ENCODE peak calls at places on chromosome 10, in eight cellular contexts. L is GM13976, R is nephron progenitor cell, P is colonic mucosa, E is progenitor cell of endocrine pancreas, Q is fibroblast of mammary gland, A is lower leg skin, C is endothelial cell. V is an unnamed sample.

GRCh38 chr10:127738512-127739424 is 1.8 kb downstream of the FOXI2 start:
- DNase-seq in L (no peak), R (peak), P (no peak), E (no peak), Q (no peak), A (no peak), C (no peak), V (no peak)

GRCh38 chr10:101843032-101843991 is at the start of gene KCNIP2:
- DNase-seq in L (peak), R (peak), P (no peak), E (peak), Q (no peak), A (no peak), C (peak), V (no peak)

GRCh38 chr10:66642217-66642616 is 283.6 kb upstream of the LRRTM3 start:
- DNase-seq in L (no peak), R (no peak), P (no peak), E (no peak), Q (no peak), A (no peak), C (no peak), V (no peak)

GRCh38 chr10:87658383-87658795 is 1.3 kb upstream of the PAPSS2 start:
- DNase-seq in L (no peak), R (no peak), P (no peak), E (no peak), Q (no peak), A (no peak), C (no peak), V (no peak)

GRCh38 chr10:33095867-33096479 is 137.9 kb upstream of the ITGB1 start:
- DNase-seq in L (peak), R (no peak), P (no peak), E (no peak), Q (no peak), A (no peak), C (no peak), V (no peak)

GRCh38 chr10:115129752-115130151 is 36.6 kb downstream of the ATRNL1 start:
- DNase-seq in L (peak), R (no peak), P (no peak), E (no peak), Q (peak), A (no peak), C (no peak), V (no peak)

GRCh38 chr10:97074256-97075145 is 111.3 kb downstream of the SLIT1 start:
- DNase-seq in L (no peak), R (no peak), P (no peak), E (no peak), Q (no peak), A (no peak), C (no peak), V (no peak)

GRCh38 chr10:34954142-34954541 is 136.0 kb downstream of the CUL2 start:
- DNase-seq in L (no peak), R (no peak), P (peak), E (no peak), Q (no peak), A (peak), C (no peak), V (peak)

GRCh38 chr10:43703286-43703685 is 54.6 kb upstream of the ZNF32 start:
- DNase-seq in L (no peak), R (no peak), P (no peak), E (no peak), Q (no peak), A (no peak), C (no peak), V (no peak)

GRCh38 chr10:48364659-48365405 is 58.4 kb downstream of the MAPK8 start:
- DNase-seq in L (no peak), R (no peak), P (no peak), E (no peak), Q (peak), A (no peak), C (no peak), V (no peak)

GRCh38 chr10:24901686-24902399 is 50.6 kb downstream of the PRTFDC1 start:
- DNase-seq in L (no peak), R (no peak), P (peak), E (no peak), Q (peak), A (no peak), C (no peak), V (no peak)

GRCh38 chr10:1738950-1739349 is 1.6 kb upstream of the ADARB2 start:
- DNase-seq in L (peak), R (no peak), P (no peak), E (no peak), Q (no peak), A (no peak), C (no peak), V (no peak)

GRCh38 chr10:129973674-129974059 is 9.6 kb upstream of the EBF3 start:
- DNase-seq in L (peak), R (no peak), P (no peak), E (no peak), Q (no peak), A (no peak), C (no peak), V (no peak)

GRCh38 chr10:75211007-75211735 is 575 bp downstream of the VDAC2 start:
- DNase-seq in L (peak), R (peak), P (peak), E (no peak), Q (peak), A (no peak), C (no peak), V (no peak)

GRCh38 chr10:98295401-98295811 is 27.4 kb upstream of the LOXL4 start:
- DNase-seq in L (no peak), R (no peak), P (no peak), E (no peak), Q (no peak), A (peak), C (no peak), V (no peak)

GRCh38 chr10:13998090-13998838 is 332.5 kb downstream of the FRMD4A start:
- DNase-seq in L (no peak), R (no peak), P (no peak), E (no peak), Q (no peak), A (no peak), C (no peak), V (no peak)

GRCh38 chr10:77737608-77738007 is 100.0 kb upstream of the KCNMA1 start:
- DNase-seq in L (no peak), R (no peak), P (no peak), E (no peak), Q (peak), A (no peak), C (no peak), V (no peak)

GRCh38 chr10:13990392-13990805 is 340.3 kb downstream of the FRMD4A start:
- DNase-seq in L (no peak), R (peak), P (no peak), E (no peak), Q (peak), A (no peak), C (peak), V (no peak)

GRCh38 chr10:47189802-47190201 is 110.2 kb upstream of the GDF10 start:
- DNase-seq in L (no peak), R (no peak), P (no peak), E (no peak), Q (no peak), A (peak), C (no peak), V (no peak)

GRCh38 chr10:7667262-7668141 is 736 bp upstream of the ITIH5 start:
- DNase-seq in L (peak), R (peak), P (no peak), E (peak), Q (no peak), A (no peak), C (peak), V (no peak)

GRCh38 chr10:79333513-79333912 is 13.8 kb upstream of the PPIF start:
- DNase-seq in L (no peak), R (no peak), P (no peak), E (no peak), Q (peak), A (no peak), C (no peak), V (no peak)

GRCh38 chr10:118439824-118440223 is 97.7 kb upstream of the FAM204A start:
- DNase-seq in L (no peak), R (no peak), P (no peak), E (no peak), Q (no peak), A (no peak), C (no peak), V (no peak)

GRCh38 chr10:20596911-20597310 is 300.2 kb downstream of the NEBL start:
- DNase-seq in L (no peak), R (no peak), P (no peak), E (no peak), Q (peak), A (no peak), C (no peak), V (no peak)

GRCh38 chr10:8183241-8183704 is 128.8 kb downstream of the GATA3 start:
- DNase-seq in L (no peak), R (no peak), P (no peak), E (no peak), Q (no peak), A (no peak), C (no peak), V (no peak)

GRCh38 chr10:121077331-121077730 is 226.2 kb downstream of the WDR11 start:
- DNase-seq in L (no peak), R (no peak), P (no peak), E (no peak), Q (peak), A (peak), C (no peak), V (no peak)

GRCh38 chr10:77874872-77875271 is 51.7 kb downstream of the DLG5 start:
- DNase-seq in L (no peak), R (no peak), P (no peak), E (no peak), Q (no peak), A (no peak), C (no peak), V (no peak)

GRCh38 chr10:24813866-24814265 is 90.2 kb upstream of the ARHGAP21 start:
- DNase-seq in L (no peak), R (no peak), P (no peak), E (no peak), Q (no peak), A (no peak), C (no peak), V (no peak)

GRCh38 chr10:68172324-68172723 is 59.6 kb downstream of the ATOH7 start:
- DNase-seq in L (no peak), R (no peak), P (no peak), E (no peak), Q (no peak), A (no peak), C (no peak), V (no peak)

GRCh38 chr10:78596556-78596955 is 472.2 kb upstream of the ZMIZ1 start:
- DNase-seq in L (no peak), R (no peak), P (no peak), E (no peak), Q (no peak), A (no peak), C (no peak), V (no peak)

GRCh38 chr10:34446046-34446445 is 369.1 kb downstream of the PARD3 start:
- DNase-seq in L (no peak), R (no peak), P (no peak), E (no peak), Q (no peak), A (no peak), C (no peak), V (no peak)

DNA sequence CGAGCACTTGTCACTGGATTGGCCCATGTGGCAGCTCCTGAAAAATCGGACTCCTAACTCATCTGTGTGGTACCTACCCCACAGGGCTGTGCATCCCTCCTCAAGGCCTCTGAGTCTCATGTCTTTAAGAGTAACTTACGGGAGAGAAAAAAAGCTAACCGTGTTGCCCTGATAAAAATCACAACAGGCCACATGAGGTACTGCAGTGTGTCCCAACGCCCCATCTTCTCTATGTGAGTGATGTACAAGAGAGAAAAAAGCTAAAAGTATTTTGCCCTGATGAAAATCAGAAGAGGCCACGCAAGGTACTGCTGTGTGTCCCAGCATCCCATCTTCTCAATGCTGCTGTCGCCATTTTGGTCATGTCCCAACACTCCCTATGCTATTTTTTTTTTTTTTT is 41.2 kb upstream of the ADRB1 start:
- DNase-seq in L (no peak), R (no peak), P (no peak), E (no peak), Q (no peak), A (no peak), C (no peak), V (no peak)
- TF ChIP-seq CTCF in L (no peak), R (no peak), P (no peak), E (peak), Q (no peak), A (no peak), C (peak), V (peak)

DNA sequence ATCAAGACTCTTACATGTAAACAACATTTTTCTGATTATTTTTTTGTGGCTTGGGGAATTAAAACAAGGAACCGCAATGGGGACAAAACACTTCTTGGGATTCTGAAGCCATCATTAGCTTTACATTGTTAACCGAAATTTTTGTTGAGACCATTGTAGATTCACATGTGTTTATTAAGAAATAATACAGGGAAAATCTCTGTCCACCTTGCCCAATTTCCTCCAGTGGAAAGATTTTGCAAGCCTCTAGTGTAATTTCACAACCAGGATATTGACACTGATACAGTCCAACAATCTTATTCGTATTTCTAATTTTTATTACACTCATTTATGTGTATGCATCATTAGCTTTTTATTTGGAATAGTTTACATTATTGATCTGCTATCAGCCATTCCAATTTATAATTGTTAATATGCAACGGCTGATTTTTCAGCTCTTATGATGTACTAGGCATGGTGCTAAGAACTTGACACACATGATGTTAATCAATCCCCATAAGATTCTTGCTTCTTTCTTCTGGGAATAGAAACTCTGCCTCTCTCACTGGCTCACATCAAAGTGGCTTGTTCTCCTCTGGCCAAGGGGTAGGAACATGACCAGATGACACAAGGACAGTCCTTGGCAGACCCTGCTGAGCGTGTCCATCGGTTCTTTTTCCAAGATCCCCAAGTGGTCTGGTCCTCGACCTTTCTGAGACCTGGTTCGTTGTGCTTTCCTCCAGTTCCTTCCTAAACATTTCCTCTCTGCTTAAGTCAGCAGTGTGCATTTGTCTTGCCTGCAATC is 137.6 kb downstream of the ADAM12 start:
- DNase-seq in L (no peak), R (no peak), P (no peak), E (no peak), Q (peak), A (no peak), C (no peak), V (no peak)
- TF ChIP-seq CTCF in L (no peak), R (no peak), P (no peak), E (no peak), Q (no peak), A (no peak), C (no peak), V (no peak)

DNA sequence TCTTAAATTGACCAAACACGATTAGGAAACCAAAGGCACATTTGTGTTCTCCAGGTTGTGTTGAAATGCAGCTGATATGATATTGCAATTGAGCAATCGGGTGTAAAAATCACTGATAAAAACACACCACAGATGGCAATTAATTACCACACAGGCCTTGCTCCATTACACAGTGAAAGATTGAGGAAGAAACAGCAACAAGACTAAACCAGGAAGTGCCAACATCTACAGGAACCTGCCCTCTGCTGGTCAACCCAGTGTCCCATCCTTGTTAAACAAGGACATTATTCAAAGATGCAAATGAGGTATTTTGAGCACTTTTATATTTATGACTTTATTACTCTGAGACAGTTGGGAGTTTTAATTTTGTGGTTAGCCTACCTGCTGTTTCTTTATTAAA is 765.6 kb upstream of the GHITM start:
- DNase-seq in L (no peak), R (peak), P (no peak), E (no peak), Q (no peak), A (no peak), C (peak), V (no peak)
- TF ChIP-seq CTCF in L (no peak), R (peak), P (no peak), E (peak), Q (peak), A (no peak), C (peak), V (no peak)

DNA sequence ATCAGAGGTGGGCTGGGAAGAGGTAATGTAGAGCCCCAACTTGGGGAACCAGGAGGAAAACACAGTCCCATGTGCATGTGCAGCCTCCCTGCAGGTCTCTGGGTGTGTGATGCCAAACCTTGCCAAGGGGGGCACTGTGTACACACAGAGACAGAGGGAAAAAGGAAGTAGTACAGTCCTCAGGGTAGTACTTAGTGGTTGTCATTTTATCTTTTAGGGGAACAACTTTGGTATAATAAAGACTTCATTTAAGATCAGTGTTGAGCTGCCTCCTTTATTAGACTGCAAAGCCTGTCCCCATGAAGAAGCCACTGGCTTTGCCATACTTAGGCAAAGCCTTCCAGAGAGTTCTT is 151.8 kb downstream of the CDH23 start:
- DNase-seq in L (peak), R (peak), P (no peak), E (no peak), Q (peak), A (no peak), C (peak), V (no peak)
- TF ChIP-seq CTCF in L (no peak), R (peak), P (no peak), E (peak), Q (peak), A (no peak), C (peak), V (peak)

DNA sequence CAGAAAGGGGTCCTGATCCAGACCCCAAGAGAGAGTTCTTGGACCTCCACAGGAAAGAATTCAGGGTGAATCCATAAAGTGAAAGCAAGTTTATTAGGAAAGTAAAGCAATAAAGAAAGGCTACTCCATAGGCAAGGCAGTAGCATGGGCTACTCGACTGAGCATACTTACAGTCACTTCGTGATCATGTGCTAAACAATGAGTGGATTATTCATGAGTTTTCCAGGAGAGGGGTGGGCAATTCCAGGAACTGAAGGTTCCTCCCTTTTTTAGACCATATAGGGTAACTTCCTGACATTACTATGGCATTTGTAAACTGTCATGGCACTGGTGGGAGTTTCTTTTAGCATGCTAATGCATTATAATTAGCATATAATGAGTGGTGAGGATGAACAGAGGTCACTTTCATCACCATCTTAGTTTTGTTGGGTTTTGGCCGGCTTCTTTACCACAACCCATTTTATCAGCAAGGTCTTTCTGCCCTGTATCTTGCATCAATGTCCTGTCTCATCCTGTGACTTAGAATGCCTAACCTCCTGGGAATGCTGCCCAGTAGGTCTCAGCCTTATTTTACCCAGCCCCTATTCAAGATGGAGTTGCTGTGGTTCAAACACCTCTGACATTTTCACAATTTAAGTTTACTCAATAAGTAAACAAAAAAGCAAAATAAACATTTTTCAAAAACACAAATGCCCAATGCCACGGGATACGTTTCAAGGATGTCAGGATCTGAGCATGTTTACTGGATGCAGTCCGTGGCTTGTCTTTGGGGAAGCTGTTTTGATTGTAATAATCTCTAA is 37.0 kb downstream of the ALOX5 start:
- DNase-seq in L (no peak), R (no peak), P (no peak), E (no peak), Q (peak), A (no peak), C (no peak), V (no peak)
- TF ChIP-seq CTCF in L (no peak), R (no peak), P (no peak), E (no peak), Q (no peak), A (no peak), C (no peak), V (no peak)

GRCh38 chr10:6144609-6145413 is 56.0 kb downstream of the RBM17 start:
- DNase-seq in L (peak), R (peak), P (peak), E (peak), Q (peak), A (peak), C (peak), V (peak)
- TF ChIP-seq CTCF in L (no peak), R (no peak), P (no peak), E (no peak), Q (no peak), A (no peak), C (no peak), V (no peak)

DNA sequence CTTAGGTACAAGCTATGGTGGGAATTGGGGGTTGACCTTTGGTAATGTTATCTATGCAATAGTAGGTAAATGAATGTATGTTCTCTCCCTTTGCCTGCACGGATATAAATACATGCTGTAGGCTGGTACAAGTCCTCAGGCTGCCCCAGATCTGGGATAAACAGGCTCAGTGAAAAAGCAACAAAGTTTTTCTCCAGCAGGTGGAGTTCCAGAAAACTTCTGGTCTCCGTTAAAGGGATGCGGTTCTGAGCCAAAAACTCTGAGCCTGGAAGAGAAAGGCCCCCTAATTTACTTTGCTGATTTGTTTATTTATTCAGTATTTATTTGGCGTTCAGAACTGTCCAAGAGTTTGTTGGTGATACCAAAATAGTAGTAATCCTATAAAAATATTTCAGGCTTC is 204.7 kb downstream of the ADRA2A start:
- DNase-seq in L (no peak), R (no peak), P (no peak), E (no peak), Q (peak), A (no peak), C (peak), V (no peak)
- TF ChIP-seq CTCF in L (no peak), R (peak), P (no peak), E (peak), Q (peak), A (no peak), C (peak), V (peak)

V was measured in mesothelial cell of epicardium.